ENCODE peak calls at places on chromosomes 16 and 17, in seven cellular contexts. One of them, this sample, is unnamed.

GRCh38 chr17:42980274-42980765 is at the start of gene RUNDC1:
- DNase-seq in astrocyte of the spinal cord: peak; percentile 89
- DNase-seq in colonic mucosa: peak; percentile 97
- DNase-seq in progenitor cell of endocrine pancreas: peak; percentile 85
- DNase-seq in left lung: peak; percentile 98
- DNase-seq in osteocyte: peak; percentile 96
- DNase-seq in Peyer's patch: peak; percentile 98
- DNase-seq in this sample: peak; percentile 86

GRCh38 chr16:67296422-67296821 is 17.1 kb downstream of the PLEKHG4 start:
- DNase-seq in astrocyte of the spinal cord: peak; percentile 62
- DNase-seq in colonic mucosa: no peak
- DNase-seq in progenitor cell of endocrine pancreas: no peak
- DNase-seq in left lung: no peak
- DNase-seq in osteocyte: no peak
- DNase-seq in Peyer's patch: no peak
- DNase-seq in this sample: no peak

GRCh38 chr17:31722251-31723056 is 136.6 kb downstream of the COPRS start:
- DNase-seq in astrocyte of the spinal cord: peak; percentile 42
- DNase-seq in colonic mucosa: no peak
- DNase-seq in progenitor cell of endocrine pancreas: no peak
- DNase-seq in left lung: no peak
- DNase-seq in osteocyte: peak; percentile 59
- DNase-seq in Peyer's patch: no peak
- DNase-seq in this sample: no peak

GRCh38 chr16:65023802-65024201 is 98.1 kb downstream of the CDH11 start:
- DNase-seq in astrocyte of the spinal cord: no peak
- DNase-seq in colonic mucosa: no peak
- DNase-seq in progenitor cell of endocrine pancreas: no peak
- DNase-seq in left lung: no peak
- DNase-seq in osteocyte: no peak
- DNase-seq in Peyer's patch: no peak
- DNase-seq in this sample: no peak

GRCh38 chr16:57735755-57736418 is at the start of gene KATNB1:
- DNase-seq in astrocyte of the spinal cord: no peak
- DNase-seq in colonic mucosa: peak; percentile 33
- DNase-seq in progenitor cell of endocrine pancreas: no peak
- DNase-seq in left lung: no peak
- DNase-seq in osteocyte: no peak
- DNase-seq in Peyer's patch: peak; percentile 17
- DNase-seq in this sample: no peak

GRCh38 chr16:28180660-28181556 is 30.9 kb downstream of the XPO6 start:
- DNase-seq in astrocyte of the spinal cord: peak; percentile 38
- DNase-seq in colonic mucosa: no peak
- DNase-seq in progenitor cell of endocrine pancreas: no peak
- DNase-seq in left lung: no peak
- DNase-seq in osteocyte: no peak
- DNase-seq in Peyer's patch: no peak
- DNase-seq in this sample: no peak

GRCh38 chr17:59479141-59479540 is 86.3 kb upstream of the DHX40 start:
- DNase-seq in astrocyte of the spinal cord: no peak
- DNase-seq in colonic mucosa: no peak
- DNase-seq in progenitor cell of endocrine pancreas: no peak
- DNase-seq in left lung: no peak
- DNase-seq in osteocyte: peak; percentile 40
- DNase-seq in Peyer's patch: no peak
- DNase-seq in this sample: no peak

GRCh38 chr17:4130715-4131114 is 12.1 kb downstream of the ZZEF1 start:
- DNase-seq in astrocyte of the spinal cord: no peak
- DNase-seq in colonic mucosa: peak; percentile 64
- DNase-seq in progenitor cell of endocrine pancreas: no peak
- DNase-seq in left lung: no peak
- DNase-seq in osteocyte: no peak
- DNase-seq in Peyer's patch: no peak
- DNase-seq in this sample: no peak

GRCh38 chr17:63538693-63539595 is 11.3 kb upstream of the DCAF7 start:
- DNase-seq in astrocyte of the spinal cord: no peak
- DNase-seq in colonic mucosa: no peak
- DNase-seq in progenitor cell of endocrine pancreas: no peak
- DNase-seq in left lung: peak; percentile 34
- DNase-seq in osteocyte: no peak
- DNase-seq in Peyer's patch: no peak
- DNase-seq in this sample: no peak

GRCh38 chr17:81859906-81860755 is at the start of gene P4HB:
- DNase-seq in astrocyte of the spinal cord: no peak
- DNase-seq in colonic mucosa: no peak
- DNase-seq in progenitor cell of endocrine pancreas: no peak
- DNase-seq in left lung: peak; percentile 95
- DNase-seq in osteocyte: no peak
- DNase-seq in Peyer's patch: no peak
- DNase-seq in this sample: no peak

GRCh38 chr17:78412403-78412802 is 34.0 kb downstream of the PGS1 start:
- DNase-seq in astrocyte of the spinal cord: peak; percentile 20
- DNase-seq in colonic mucosa: no peak
- DNase-seq in progenitor cell of endocrine pancreas: no peak
- DNase-seq in left lung: no peak
- DNase-seq in osteocyte: no peak
- DNase-seq in Peyer's patch: no peak
- DNase-seq in this sample: no peak

GRCh38 chr16:89733322-89733721 is 12.0 kb downstream of the ZNF276 start:
- DNase-seq in astrocyte of the spinal cord: no peak
- DNase-seq in colonic mucosa: no peak
- DNase-seq in progenitor cell of endocrine pancreas: no peak
- DNase-seq in left lung: peak; percentile 62
- DNase-seq in osteocyte: no peak
- DNase-seq in Peyer's patch: no peak
- DNase-seq in this sample: no peak

GRCh38 chr16:89733792-89734191 is 12.5 kb downstream of the ZNF276 start:
- DNase-seq in astrocyte of the spinal cord: no peak
- DNase-seq in colonic mucosa: no peak
- DNase-seq in progenitor cell of endocrine pancreas: no peak
- DNase-seq in left lung: peak; percentile 59
- DNase-seq in osteocyte: no peak
- DNase-seq in Peyer's patch: no peak
- DNase-seq in this sample: no peak

GRCh38 chr16:89732918-89733242 is 11.5 kb downstream of the ZNF276 start:
- DNase-seq in astrocyte of the spinal cord: no peak
- DNase-seq in colonic mucosa: no peak
- DNase-seq in progenitor cell of endocrine pancreas: no peak
- DNase-seq in left lung: peak; percentile 39
- DNase-seq in osteocyte: no peak
- DNase-seq in Peyer's patch: no peak
- DNase-seq in this sample: no peak

GRCh38 chr16:89730610-89731234 is 9.4 kb downstream of the ZNF276 start:
- DNase-seq in astrocyte of the spinal cord: no peak
- DNase-seq in colonic mucosa: no peak
- DNase-seq in progenitor cell of endocrine pancreas: no peak
- DNase-seq in left lung: no peak
- DNase-seq in osteocyte: no peak
- DNase-seq in Peyer's patch: no peak
- DNase-seq in this sample: no peak

GRCh38 chr16:89732142-89732917 is 11.0 kb downstream of the ZNF276 start:
- DNase-seq in astrocyte of the spinal cord: no peak
- DNase-seq in colonic mucosa: no peak
- DNase-seq in progenitor cell of endocrine pancreas: no peak
- DNase-seq in left lung: peak; percentile 37
- DNase-seq in osteocyte: no peak
- DNase-seq in Peyer's patch: no peak
- DNase-seq in this sample: no peak
- TF ChIP-seq CTCF in astrocyte of the spinal cord: no peak
- TF ChIP-seq CTCF in colonic mucosa: no peak
- TF ChIP-seq CTCF in progenitor cell of endocrine pancreas: no peak
- TF ChIP-seq CTCF in left lung: no peak
- TF ChIP-seq CTCF in osteocyte: no peak
- TF ChIP-seq CTCF in Peyer's patch: no peak
- TF ChIP-seq CTCF in this sample: no peak

DNA sequence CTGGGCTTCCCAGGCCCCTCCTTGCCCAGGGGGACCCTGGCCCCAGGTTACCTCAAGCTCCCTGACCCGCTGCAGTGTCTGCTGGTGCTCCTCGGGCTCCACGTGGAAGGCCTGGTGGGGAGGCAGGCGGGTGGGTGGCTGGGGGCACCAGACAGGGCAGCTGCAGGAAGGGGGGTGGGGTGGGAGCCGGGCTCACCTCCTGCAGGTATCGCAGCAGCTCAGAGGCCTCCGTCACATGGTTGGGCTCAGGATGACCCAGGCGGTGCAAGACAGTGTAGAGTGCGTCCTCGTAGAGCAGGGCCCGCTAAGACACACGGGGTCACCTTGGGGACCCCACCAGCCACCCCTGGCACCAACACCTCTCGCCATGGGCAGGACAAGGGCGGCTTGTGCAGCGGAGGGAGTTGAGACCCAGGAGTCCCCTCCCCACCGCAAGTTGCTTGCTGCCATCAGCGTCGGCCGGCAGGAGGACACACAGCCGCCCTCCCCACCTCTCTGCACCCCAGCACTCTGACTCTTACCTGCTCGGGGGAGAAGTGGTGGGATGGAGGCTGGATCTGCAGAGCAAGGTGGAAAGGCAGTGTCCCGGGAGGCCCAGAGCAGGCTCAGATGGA is 1.1 kb downstream of the UNC13D start:
- DNase-seq in astrocyte of the spinal cord: no peak
- DNase-seq in colonic mucosa: no peak
- DNase-seq in progenitor cell of endocrine pancreas: no peak
- DNase-seq in left lung: peak; percentile 59
- DNase-seq in osteocyte: no peak
- DNase-seq in Peyer's patch: no peak
- DNase-seq in this sample: no peak
- TF ChIP-seq CTCF in astrocyte of the spinal cord: no peak
- TF ChIP-seq CTCF in colonic mucosa: no peak
- TF ChIP-seq CTCF in progenitor cell of endocrine pancreas: no peak
- TF ChIP-seq CTCF in left lung: no peak
- TF ChIP-seq CTCF in osteocyte: no peak
- TF ChIP-seq CTCF in Peyer's patch: peak; percentile 4
- TF ChIP-seq CTCF in this sample: no peak

GRCh38 chr16:12341423-12341822 is 364.9 kb downstream of the SNX29 start:
- DNase-seq in astrocyte of the spinal cord: peak; percentile 52
- DNase-seq in colonic mucosa: no peak
- DNase-seq in progenitor cell of endocrine pancreas: no peak
- DNase-seq in left lung: no peak
- DNase-seq in osteocyte: no peak
- DNase-seq in Peyer's patch: no peak
- DNase-seq in this sample: no peak
- TF ChIP-seq CTCF in astrocyte of the spinal cord: peak; percentile 34
- TF ChIP-seq CTCF in colonic mucosa: no peak
- TF ChIP-seq CTCF in progenitor cell of endocrine pancreas: no peak
- TF ChIP-seq CTCF in left lung: no peak
- TF ChIP-seq CTCF in osteocyte: peak; percentile 24
- TF ChIP-seq CTCF in Peyer's patch: no peak
- TF ChIP-seq CTCF in this sample: no peak

GRCh38 chr17:71081666-71082065 is 912.3 kb downstream of the KCNJ2 start:
- DNase-seq in astrocyte of the spinal cord: no peak
- DNase-seq in colonic mucosa: no peak
- DNase-seq in progenitor cell of endocrine pancreas: no peak
- DNase-seq in left lung: no peak
- DNase-seq in osteocyte: no peak
- DNase-seq in Peyer's patch: no peak
- DNase-seq in this sample: no peak

GRCh38 chr17:71085238-71086033 is 916.1 kb downstream of the KCNJ2 start:
- DNase-seq in astrocyte of the spinal cord: no peak
- DNase-seq in colonic mucosa: peak; percentile 22
- DNase-seq in progenitor cell of endocrine pancreas: peak; percentile 24
- DNase-seq in left lung: no peak
- DNase-seq in osteocyte: no peak
- DNase-seq in Peyer's patch: no peak
- DNase-seq in this sample: no peak

GRCh38 chr17:71080937-71081336 is 911.6 kb downstream of the KCNJ2 start:
- DNase-seq in astrocyte of the spinal cord: no peak
- DNase-seq in colonic mucosa: no peak
- DNase-seq in progenitor cell of endocrine pancreas: no peak
- DNase-seq in left lung: no peak
- DNase-seq in osteocyte: no peak
- DNase-seq in Peyer's patch: no peak
- DNase-seq in this sample: no peak

GRCh38 chr17:71084838-71085237 is 915.5 kb downstream of the KCNJ2 start:
- DNase-seq in astrocyte of the spinal cord: no peak
- DNase-seq in colonic mucosa: no peak
- DNase-seq in progenitor cell of endocrine pancreas: no peak
- DNase-seq in left lung: no peak
- DNase-seq in osteocyte: no peak
- DNase-seq in Peyer's patch: no peak
- DNase-seq in this sample: no peak

GRCh38 chr17:71084219-71084618 is 914.9 kb downstream of the KCNJ2 start:
- DNase-seq in astrocyte of the spinal cord: peak; percentile 9
- DNase-seq in colonic mucosa: peak; percentile 51
- DNase-seq in progenitor cell of endocrine pancreas: no peak
- DNase-seq in left lung: no peak
- DNase-seq in osteocyte: no peak
- DNase-seq in Peyer's patch: no peak
- DNase-seq in this sample: no peak
- TF ChIP-seq CTCF in astrocyte of the spinal cord: peak; percentile 35
- TF ChIP-seq CTCF in colonic mucosa: no peak
- TF ChIP-seq CTCF in progenitor cell of endocrine pancreas: peak; percentile 51
- TF ChIP-seq CTCF in left lung: peak; percentile 28
- TF ChIP-seq CTCF in osteocyte: peak; percentile 55
- TF ChIP-seq CTCF in Peyer's patch: no peak
- TF ChIP-seq CTCF in this sample: no peak

GRCh38 chr17:18183334-18184142 is at the start of gene ALKBH5:
- DNase-seq in astrocyte of the spinal cord: peak; percentile 100
- DNase-seq in colonic mucosa: peak; percentile 99
- DNase-seq in progenitor cell of endocrine pancreas: peak; percentile 94
- DNase-seq in left lung: peak; percentile 97
- DNase-seq in osteocyte: peak; percentile 99
- DNase-seq in Peyer's patch: peak; percentile 96
- DNase-seq in this sample: peak; percentile 98
- TF ChIP-seq CTCF in astrocyte of the spinal cord: peak; percentile 43
- TF ChIP-seq CTCF in colonic mucosa: peak; percentile 34
- TF ChIP-seq CTCF in progenitor cell of endocrine pancreas: peak; percentile 51
- TF ChIP-seq CTCF in left lung: peak; percentile 17
- TF ChIP-seq CTCF in osteocyte: peak; percentile 46
- TF ChIP-seq CTCF in Peyer's patch: no peak
- TF ChIP-seq CTCF in this sample: peak; percentile 65

GRCh38 chr16:24919536-24919935 is 73.8 kb downstream of the SLC5A11 start:
- DNase-seq in astrocyte of the spinal cord: no peak
- DNase-seq in colonic mucosa: no peak
- DNase-seq in progenitor cell of endocrine pancreas: no peak
- DNase-seq in left lung: no peak
- DNase-seq in osteocyte: no peak
- DNase-seq in Peyer's patch: no peak
- DNase-seq in this sample: no peak
- TF ChIP-seq CTCF in astrocyte of the spinal cord: no peak
- TF ChIP-seq CTCF in colonic mucosa: no peak
- TF ChIP-seq CTCF in progenitor cell of endocrine pancreas: no peak
- TF ChIP-seq CTCF in left lung: no peak
- TF ChIP-seq CTCF in osteocyte: no peak
- TF ChIP-seq CTCF in Peyer's patch: no peak
- TF ChIP-seq CTCF in this sample: no peak

This sample was measured in natural killer cell.